ENCODE peak calls at places on chromosomes 6 and 20, in five cellular contexts. One of them, this sample, is unnamed.

GRCh38 chr20:18388860-18389259 is 78.0 kb downstream of the DZANK1 start:
- DNase-seq in keratinocyte: peak
- DNase-seq in PC-3: peak
- DNase-seq in BJ: no peak
- DNase-seq in GM12878: no peak
- DNase-seq in this sample: no peak

GRCh38 chr6:79215233-79215824 is 19.2 kb downstream of the HMGN3 start:
- DNase-seq in BJ: no peak
- DNase-seq in GM12878: no peak
- DNase-seq in keratinocyte: no peak
- DNase-seq in PC-3: no peak
- DNase-seq in this sample: no peak

GRCh38 chr20:47181056-47181862 is 175.2 kb downstream of the ZMYND8 start:
- DNase-seq in keratinocyte: no peak
- DNase-seq in PC-3: peak
- DNase-seq in BJ: no peak
- DNase-seq in GM12878: no peak
- DNase-seq in this sample: peak

GRCh38 chr6:169861431-169862045 is 110.1 kb downstream of the ERMARD start:
- DNase-seq in PC-3: no peak
- DNase-seq in GM12878: no peak
- DNase-seq in BJ: no peak
- DNase-seq in keratinocyte: no peak
- DNase-seq in this sample: no peak

GRCh38 chr6:7051780-7052440 is 55.9 kb upstream of the RREB1 start:
- DNase-seq in BJ: no peak
- DNase-seq in keratinocyte: no peak
- DNase-seq in GM12878: no peak
- DNase-seq in PC-3: peak
- DNase-seq in this sample: peak

GRCh38 chr6:118565317-118565960 is 17.3 kb downstream of the PLN start:
- DNase-seq in BJ: no peak
- DNase-seq in GM12878: peak
- DNase-seq in keratinocyte: no peak
- DNase-seq in PC-3: peak
- DNase-seq in this sample: no peak

GRCh38 chr6:168640738-168641137 is 199.8 kb downstream of the SMOC2 start:
- DNase-seq in keratinocyte: no peak
- DNase-seq in GM12878: no peak
- DNase-seq in PC-3: no peak
- DNase-seq in BJ: no peak
- DNase-seq in this sample: no peak

GRCh38 chr20:54250691-54251090 is 42.8 kb downstream of the PFDN4 start:
- DNase-seq in GM12878: no peak
- DNase-seq in PC-3: no peak
- DNase-seq in BJ: no peak
- DNase-seq in keratinocyte: no peak
- DNase-seq in this sample: no peak

GRCh38 chr6:126631343-126631742 is 291.4 kb downstream of the CENPW start:
- DNase-seq in keratinocyte: no peak
- DNase-seq in PC-3: no peak
- DNase-seq in GM12878: no peak
- DNase-seq in BJ: peak
- DNase-seq in this sample: no peak

GRCh38 chr6:36533321-36533720 is 14.0 kb downstream of the STK38 start:
- DNase-seq in GM12878: no peak
- DNase-seq in BJ: no peak
- DNase-seq in PC-3: no peak
- DNase-seq in keratinocyte: no peak
- DNase-seq in this sample: no peak

GRCh38 chr6:42124223-42124836 is 18.1 kb downstream of the C6orf132 start:
- DNase-seq in keratinocyte: no peak
- DNase-seq in BJ: no peak
- DNase-seq in GM12878: no peak
- DNase-seq in PC-3: no peak
- DNase-seq in this sample: no peak

GRCh38 chr6:8017276-8017701 is 46.9 kb downstream of the BLOC1S5 start:
- DNase-seq in keratinocyte: no peak
- DNase-seq in PC-3: no peak
- DNase-seq in GM12878: no peak
- DNase-seq in BJ: no peak
- DNase-seq in this sample: no peak

GRCh38 chr6:9699890-9700289 is 715.0 kb downstream of the TFAP2A start:
- DNase-seq in keratinocyte: no peak
- DNase-seq in BJ: no peak
- DNase-seq in GM12878: no peak
- DNase-seq in PC-3: no peak
- DNase-seq in this sample: no peak

GRCh38 chr6:163415176-163415619 is 680 bp downstream of the QKI start:
- DNase-seq in PC-3: no peak
- DNase-seq in BJ: no peak
- DNase-seq in keratinocyte: no peak
- DNase-seq in GM12878: no peak
- DNase-seq in this sample: peak

GRCh38 chr6:45650527-45651135 is 272.9 kb upstream of the SUPT3H start:
- DNase-seq in BJ: peak
- DNase-seq in GM12878: no peak
- DNase-seq in keratinocyte: peak
- DNase-seq in PC-3: peak
- DNase-seq in this sample: no peak

GRCh38 chr6:166542580-166542912 is 43.9 kb downstream of the RAMACL start:
- DNase-seq in keratinocyte: no peak
- DNase-seq in GM12878: no peak
- DNase-seq in BJ: no peak
- DNase-seq in PC-3: peak
- DNase-seq in this sample: no peak

GRCh38 chr20:5135363-5136012 is 8.7 kb downstream of the CDS2 start:
- DNase-seq in GM12878: peak
- DNase-seq in BJ: no peak
- DNase-seq in keratinocyte: no peak
- DNase-seq in PC-3: no peak
- DNase-seq in this sample: no peak
- H3K4me3 ChIP-seq in GM12878: no peak
- H3K4me3 ChIP-seq in BJ: no peak
- H3K4me3 ChIP-seq in keratinocyte: no peak
- H3K4me3 ChIP-seq in PC-3: no peak
- H3K4me3 ChIP-seq in this sample: no peak

GRCh38 chr6:20217476-20217855 is 5.2 kb upstream of the MBOAT1 start:
- DNase-seq in keratinocyte: no peak
- DNase-seq in GM12878: no peak
- DNase-seq in BJ: no peak
- DNase-seq in PC-3: no peak
- DNase-seq in this sample: no peak
- H3K4me3 ChIP-seq in keratinocyte: no peak
- H3K4me3 ChIP-seq in GM12878: no peak
- H3K4me3 ChIP-seq in BJ: no peak
- H3K4me3 ChIP-seq in PC-3: no peak
- H3K4me3 ChIP-seq in this sample: no peak

DNA sequence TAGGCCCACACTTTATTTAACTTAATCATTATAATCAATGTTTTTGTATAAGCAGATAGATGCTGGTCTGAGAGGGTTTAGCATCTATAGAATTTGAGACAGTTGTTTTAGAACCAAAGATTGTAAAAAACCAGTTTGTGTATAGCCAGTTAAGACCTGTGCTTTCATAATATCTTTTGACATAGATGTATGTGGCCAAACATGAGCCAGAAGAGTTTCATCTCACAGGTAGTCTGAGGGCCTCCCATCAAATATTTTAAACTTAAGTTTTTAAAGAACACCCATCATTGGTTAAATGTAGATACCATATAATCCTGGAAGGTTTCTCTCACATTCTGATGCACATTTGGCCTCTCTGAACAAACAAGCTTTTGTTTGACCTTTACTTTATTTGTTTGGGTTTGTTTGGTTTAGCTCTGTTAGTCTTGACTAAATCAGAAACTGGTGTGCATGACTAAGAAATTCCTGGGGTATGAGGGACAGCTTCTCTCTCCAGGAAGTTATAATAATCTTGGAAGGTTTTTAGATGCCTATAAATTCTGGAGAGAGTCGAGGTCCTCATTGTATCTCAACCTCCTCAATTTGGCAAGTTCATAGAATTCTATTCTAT is 58.0 kb upstream of the TMEM200A start:
- DNase-seq in BJ: peak
- DNase-seq in PC-3: peak
- DNase-seq in keratinocyte: no peak
- DNase-seq in GM12878: no peak
- DNase-seq in this sample: no peak
- H3K4me3 ChIP-seq in BJ: no peak
- H3K4me3 ChIP-seq in PC-3: no peak
- H3K4me3 ChIP-seq in keratinocyte: no peak
- H3K4me3 ChIP-seq in GM12878: no peak
- H3K4me3 ChIP-seq in this sample: no peak

GRCh38 chr6:30883743-30884520 is at the start of gene DDR1:
- DNase-seq in keratinocyte: peak
- DNase-seq in BJ: no peak
- DNase-seq in GM12878: no peak
- DNase-seq in PC-3: peak
- DNase-seq in this sample: peak

GRCh38 chr6:30881987-30882763 is 2.1 kb upstream of the DDR1 start:
- DNase-seq in keratinocyte: no peak
- DNase-seq in PC-3: no peak
- DNase-seq in BJ: no peak
- DNase-seq in GM12878: no peak
- DNase-seq in this sample: no peak

GRCh38 chr6:30883476-30883742 is 910 bp upstream of the DDR1 start:
- DNase-seq in GM12878: no peak
- DNase-seq in keratinocyte: no peak
- DNase-seq in BJ: no peak
- DNase-seq in PC-3: no peak
- DNase-seq in this sample: no peak

GRCh38 chr6:30881392-30881986 is 2.8 kb upstream of the DDR1 start:
- DNase-seq in BJ: no peak
- DNase-seq in GM12878: no peak
- DNase-seq in PC-3: no peak
- DNase-seq in keratinocyte: no peak
- DNase-seq in this sample: no peak

DNA sequence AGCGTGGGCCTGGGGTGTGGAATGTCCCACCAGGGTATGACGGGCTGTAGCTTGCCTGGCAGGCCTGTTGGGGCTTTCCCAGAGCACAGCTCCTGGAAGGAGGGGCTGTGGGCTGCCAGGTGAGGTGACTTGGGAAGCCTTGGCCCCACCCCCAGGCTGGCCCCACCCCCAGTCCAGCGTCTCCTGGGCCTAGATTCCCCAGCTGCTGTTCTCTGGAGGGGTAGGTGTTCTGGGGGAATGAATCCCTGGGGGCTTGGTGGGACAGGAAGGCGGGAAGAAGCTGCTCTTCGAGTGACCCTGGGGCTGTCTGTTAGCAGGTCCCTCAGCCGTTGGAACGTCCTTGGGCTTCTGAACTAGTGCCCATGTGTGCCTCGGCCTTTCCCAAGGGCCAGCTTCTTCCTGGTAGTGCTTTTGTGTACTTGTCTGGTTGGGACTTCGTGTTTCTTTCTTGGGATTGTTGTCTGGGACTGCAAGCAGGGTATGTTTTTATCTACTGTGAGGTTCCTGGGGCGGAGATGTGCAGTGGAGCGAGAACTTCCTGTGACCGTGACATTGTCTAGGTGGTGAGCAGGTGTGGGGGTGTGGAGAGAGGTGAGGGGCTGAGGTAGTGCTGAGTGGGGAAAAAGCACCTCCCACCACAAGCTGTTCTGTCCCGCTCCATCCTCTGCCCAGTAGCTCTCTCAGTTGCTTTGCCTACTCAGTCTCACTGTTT is 1.4 kb upstream of the DDR1 start:
- DNase-seq in BJ: no peak
- DNase-seq in keratinocyte: peak
- DNase-seq in PC-3: peak
- DNase-seq in GM12878: peak
- DNase-seq in this sample: no peak
- H3K4me3 ChIP-seq in BJ: no peak
- H3K4me3 ChIP-seq in keratinocyte: peak
- H3K4me3 ChIP-seq in PC-3: peak
- H3K4me3 ChIP-seq in GM12878: peak
- H3K4me3 ChIP-seq in this sample: no peak

GRCh38 chr20:41524980-41525613 is 93.1 kb downstream of the CHD6 start:
- DNase-seq in keratinocyte: no peak
- DNase-seq in BJ: no peak
- DNase-seq in GM12878: no peak
- DNase-seq in PC-3: no peak
- DNase-seq in this sample: peak
- H3K4me3 ChIP-seq in keratinocyte: no peak
- H3K4me3 ChIP-seq in BJ: peak
- H3K4me3 ChIP-seq in GM12878: no peak
- H3K4me3 ChIP-seq in PC-3: no peak
- H3K4me3 ChIP-seq in this sample: no peak

DNA sequence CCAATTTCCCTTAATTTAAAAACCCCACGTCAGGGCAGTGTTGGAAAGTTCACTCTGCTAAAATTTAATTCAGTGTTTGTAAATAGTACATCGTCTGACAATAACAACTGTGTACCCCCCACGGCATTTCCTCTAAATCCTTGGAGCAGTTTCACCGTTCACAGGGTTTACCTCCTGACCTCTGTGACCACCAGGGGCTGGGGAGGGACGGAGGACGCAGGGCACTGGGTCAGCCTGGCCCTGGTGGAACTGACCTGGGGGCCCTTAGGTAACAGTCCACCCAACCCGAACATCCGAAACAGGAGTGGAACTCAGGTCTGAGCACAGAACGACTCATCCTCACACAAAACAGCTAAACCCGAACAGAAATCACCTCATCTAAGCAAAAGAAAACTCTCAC is 2.1 kb downstream of the ZBTB46 start:
- DNase-seq in BJ: no peak
- DNase-seq in PC-3: no peak
- DNase-seq in GM12878: no peak
- DNase-seq in keratinocyte: no peak
- DNase-seq in this sample: no peak
- H3K4me3 ChIP-seq in BJ: no peak
- H3K4me3 ChIP-seq in PC-3: no peak
- H3K4me3 ChIP-seq in GM12878: no peak
- H3K4me3 ChIP-seq in keratinocyte: no peak
- H3K4me3 ChIP-seq in this sample: no peak

DNA sequence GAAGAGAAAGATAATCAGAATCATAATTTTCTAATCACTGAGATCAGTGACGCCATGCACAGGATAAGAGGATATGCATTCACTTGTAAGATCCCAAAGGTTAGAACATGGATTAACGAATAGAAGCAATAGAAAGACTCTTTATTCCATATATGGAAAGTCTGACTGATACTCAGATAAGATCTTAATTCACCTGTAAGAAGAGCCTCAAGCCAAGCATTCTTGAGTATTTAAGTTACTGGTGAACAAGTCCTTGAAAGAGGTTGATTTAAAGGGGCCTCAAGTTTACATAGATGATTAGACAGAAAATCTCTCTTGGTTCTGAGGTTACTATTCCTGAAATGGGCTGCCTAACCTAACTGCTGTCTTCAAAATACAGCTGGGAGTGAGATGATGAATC is 53.8 kb upstream of the MTRF1L start:
- DNase-seq in BJ: no peak
- DNase-seq in keratinocyte: no peak
- DNase-seq in GM12878: no peak
- DNase-seq in PC-3: peak
- DNase-seq in this sample: no peak
- H3K4me3 ChIP-seq in BJ: no peak
- H3K4me3 ChIP-seq in keratinocyte: no peak
- H3K4me3 ChIP-seq in GM12878: no peak
- H3K4me3 ChIP-seq in PC-3: no peak
- H3K4me3 ChIP-seq in this sample: no peak

GRCh38 chr20:24970030-24970553 is 21.0 kb downstream of the CST7 start:
- DNase-seq in keratinocyte: no peak
- DNase-seq in PC-3: no peak
- DNase-seq in GM12878: no peak
- DNase-seq in BJ: no peak
- DNase-seq in this sample: no peak
- H3K4me3 ChIP-seq in keratinocyte: no peak
- H3K4me3 ChIP-seq in PC-3: no peak
- H3K4me3 ChIP-seq in GM12878: no peak
- H3K4me3 ChIP-seq in BJ: no peak
- H3K4me3 ChIP-seq in this sample: no peak

This sample was measured in BE2C.